ENCODE peak calls at places on chromosome 13, in five cellular contexts. P is H1, K is SK-N-SH, C is GM12878, L is HepG2. I is an unnamed sample.

GRCh38 chr13:66558511-66558910 is 671.6 kb downstream of the PCDH9 start:
- DNase-seq in P (no peak), K (no peak), C (no peak), L (no peak), I (no peak)

GRCh38 chr13:109858319-109858718 is 71.9 kb upstream of the IRS2 start:
- DNase-seq in L (no peak), C (no peak), P (no peak), K (no peak), I (no peak)

GRCh38 chr13:101317986-101318523 is 98.3 kb downstream of the NALCN start:
- DNase-seq in L (no peak), C (no peak), K (no peak), P (no peak), I (no peak)

GRCh38 chr13:110116072-110116487 is 190.9 kb downstream of the COL4A1 start:
- DNase-seq in K (peak), C (no peak), P (no peak), L (peak), I (peak)

GRCh38 chr13:50613356-50613831 is 230.1 kb downstream of the DLEU7 start:
- DNase-seq in L (no peak), K (no peak), P (no peak), C (no peak), I (peak)

GRCh38 chr13:50592412-50593145 is 250.9 kb downstream of the DLEU7 start:
- DNase-seq in K (no peak), L (no peak), C (no peak), P (no peak), I (no peak)

GRCh38 chr13:73179906-73180305 is 121.1 kb downstream of the KLF5 start:
- DNase-seq in C (no peak), L (no peak), K (no peak), P (no peak), I (no peak)

GRCh38 chr13:26721251-26721939 is 39.2 kb downstream of the GPR12 start:
- DNase-seq in P (no peak), K (no peak), C (no peak), L (no peak), I (no peak)

GRCh38 chr13:53161231-53161630 is 132.6 kb downstream of the OLFM4 start:
- DNase-seq in P (no peak), L (no peak), C (no peak), K (no peak), I (no peak)

GRCh38 chr13:27791146-27791900 is 960 bp upstream of the GSX1 start:
- DNase-seq in K (no peak), L (no peak), P (no peak), C (no peak), I (no peak)

GRCh38 chr13:28494537-28494860 is 429 bp downstream of the FLT1 start:
- DNase-seq in L (no peak), C (no peak), P (no peak), K (no peak), I (no peak)

GRCh38 chr13:51731759-51732158 is 72.2 kb downstream of the DHRS12 start:
- DNase-seq in K (no peak), C (no peak), P (no peak), L (no peak), I (no peak)

GRCh38 chr13:33728271-33729037 is 89.5 kb upstream of the RFC3 start:
- DNase-seq in K (no peak), L (no peak), C (peak), P (no peak), I (no peak)

GRCh38 chr13:23020246-23020843 is 160.4 kb upstream of the SGCG start:
- DNase-seq in P (no peak), C (peak), L (peak), K (peak), I (peak)

GRCh38 chr13:20128459-20128927 is 32.4 kb downstream of the GJA3 start:
- DNase-seq in K (peak), P (no peak), C (no peak), L (peak), I (no peak)

GRCh38 chr13:107144432-107144831 is 576.5 kb upstream of the ARGLU1 start:
- DNase-seq in P (no peak), L (no peak), C (no peak), K (no peak), I (no peak)

GRCh38 chr13:107138987-107139386 is 571.0 kb upstream of the ARGLU1 start:
- DNase-seq in P (no peak), K (no peak), L (no peak), C (no peak), I (no peak)

GRCh38 chr13:107141767-107142166 is 573.8 kb upstream of the ARGLU1 start:
- DNase-seq in L (no peak), P (no peak), K (no peak), C (no peak), I (no peak)

GRCh38 chr13:107133950-107134349 is 566.0 kb upstream of the ARGLU1 start:
- DNase-seq in P (no peak), C (no peak), K (no peak), L (no peak), I (no peak)

GRCh38 chr13:107138468-107138867 is 570.5 kb upstream of the ARGLU1 start:
- DNase-seq in K (no peak), P (no peak), L (no peak), C (no peak), I (no peak)
- TF ChIP-seq RFX5 in K (no peak), P (no peak), L (no peak), C (no peak), I (no peak)

DNA sequence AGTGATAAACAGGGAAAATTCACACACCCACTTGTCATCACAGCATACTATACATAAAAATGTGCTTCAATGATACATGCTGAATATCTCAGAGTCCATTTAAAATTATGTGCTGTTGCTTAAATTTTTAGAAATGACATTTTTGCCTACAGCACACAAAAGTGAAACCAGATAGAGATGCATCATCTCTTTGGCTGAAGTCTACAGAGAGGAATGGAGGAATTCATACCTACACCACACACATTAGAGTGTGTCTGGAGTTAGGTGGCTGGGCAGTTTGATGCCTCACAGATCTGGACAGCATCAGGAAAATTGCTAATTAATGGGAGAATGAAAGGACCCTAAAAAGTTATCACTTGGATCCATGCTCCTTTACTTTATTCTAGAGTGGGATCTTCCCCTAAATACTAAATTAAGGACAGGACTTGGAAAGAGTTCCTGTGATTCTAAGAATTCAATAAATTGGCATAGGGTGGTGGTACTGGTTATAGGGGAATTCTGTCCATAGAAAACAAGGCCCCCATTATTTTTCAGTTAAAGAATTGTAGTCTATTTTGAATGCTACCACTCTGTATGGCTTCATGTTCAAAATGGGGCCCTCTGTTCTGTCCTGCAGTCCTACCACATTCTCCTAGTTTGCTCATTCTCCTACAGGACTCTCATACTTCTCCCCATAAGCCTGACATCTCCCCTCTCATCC is 41.3 kb downstream of the RCBTB2 start:
- DNase-seq in K (no peak), C (no peak), P (no peak), L (no peak), I (no peak)
- TF ChIP-seq SIN3A in K (no peak), C (no peak), P (no peak), L (no peak), I (no peak)

GRCh38 chr13:102870677-102871415 is 25.0 kb downstream of the ERCC5 start:
- DNase-seq in P (peak), K (peak), C (no peak), L (peak), I (peak)
- TF ChIP-seq RFX5 in P (no peak), K (no peak), C (no peak), L (no peak), I (no peak)

GRCh38 chr13:25462301-25463125 is 90.7 kb downstream of the ATP8A2 start:
- DNase-seq in K (no peak), C (no peak), L (no peak), P (no peak), I (no peak)

GRCh38 chr13:25469179-25469545 is 97.4 kb downstream of the ATP8A2 start:
- DNase-seq in K (no peak), C (no peak), P (no peak), L (no peak), I (no peak)

GRCh38 chr13:25463496-25463895 is 91.7 kb downstream of the ATP8A2 start:
- DNase-seq in P (no peak), C (no peak), K (no peak), L (no peak), I (no peak)

GRCh38 chr13:25468330-25469178 is 96.8 kb downstream of the ATP8A2 start:
- DNase-seq in K (peak), C (no peak), L (no peak), P (no peak), I (peak)

GRCh38 chr13:25466880-25467279 is 95.1 kb downstream of the ATP8A2 start:
- DNase-seq in C (no peak), P (no peak), K (no peak), L (peak), I (no peak)
- TF ChIP-seq SIN3A in C (no peak), P (no peak), K (no peak), L (no peak), I (no peak)